ENCODE peak calls at places on chromosomes 3 and 15, in ten cellular contexts. A is suprapubic skin, C is stomach, T is endothelial cell of umbilical vein, F is K562, R is sigmoid colon, W is spleen, H is HCT116, D is HepG2, V is transverse colon. Y is an unnamed sample. For H3K36me3, the result is how much of the 10 kb centered on the place peaks cover.

GRCh38 chr3:122314467-122314866 is 10.6 kb upstream of the CSTA start:
- DNase-seq in W (no peak), V (no peak), D (no peak), C (no peak), T (no peak), F (no peak), R (no peak), H (no peak), A (no peak), Y (no peak)

GRCh38 chr3:52119056-52119455 is 35.2 kb downstream of the POC1A start:
- DNase-seq in V (no peak), C (no peak), T (no peak), H (no peak), R (peak), F (peak), A (no peak), D (no peak), W (peak), Y (no peak)

GRCh38 chr3:195254454-195255175 is 16.3 kb downstream of the XXYLT1 start:
- DNase-seq in W (no peak), T (no peak), F (no peak), D (no peak), H (no peak), V (no peak), A (no peak), C (no peak), R (peak), Y (no peak)

GRCh38 chr3:40054568-40055222 is 245.3 kb downstream of the MYRIP start:
- DNase-seq in D (no peak), R (no peak), T (no peak), V (no peak), A (no peak), W (no peak), F (no peak), H (no peak), C (no peak), Y (no peak)

GRCh38 chr15:100113351-100114075 is 228.3 kb downstream of the ADAMTS17 start:
- DNase-seq in A (no peak), D (no peak), W (peak), F (no peak), C (no peak), R (no peak), V (no peak), H (no peak), T (no peak), Y (no peak)

GRCh38 chr3:37445163-37445562 is 270.8 kb upstream of the LRRFIP2 start:
- DNase-seq in D (no peak), F (no peak), H (no peak), R (no peak), A (no peak), T (no peak), C (no peak), W (no peak), V (no peak), Y (no peak)

GRCh38 chr3:100009285-100010086 is 104.8 kb downstream of the FILIP1L start:
- DNase-seq in A (no peak), W (no peak), R (no peak), D (no peak), V (no peak), T (peak), C (no peak), F (no peak), H (no peak), Y (no peak)

GRCh38 chr3:70249509-70250160 is 62.8 kb downstream of the MDFIC2 start:
- DNase-seq in C (no peak), D (no peak), V (no peak), H (no peak), T (peak), F (no peak), A (no peak), W (no peak), R (no peak), Y (no peak)

GRCh38 chr3:58161435-58162398 is 49.1 kb downstream of the DNASE1L3 start:
- DNase-seq in R (peak), F (peak), D (no peak), V (peak), C (peak), H (peak), A (no peak), W (no peak), T (peak), Y (no peak)

GRCh38 chr15:32649336-32649735 is 7.8 kb downstream of the SCG5 start:
- DNase-seq in R (no peak), T (no peak), F (peak), W (no peak), D (peak), H (no peak), A (no peak), V (no peak), C (no peak), Y (no peak)

GRCh38 chr3:36540898-36541518 is 160.7 kb downstream of the STAC start:
- DNase-seq in H (peak), A (no peak), R (no peak), T (no peak), W (no peak), D (peak), F (no peak), C (no peak), V (no peak), Y (no peak)

GRCh38 chr3:98068824-98069223 is 18.1 kb upstream of the OR5AC2 start:
- DNase-seq in T (no peak), W (no peak), H (peak), C (no peak), R (no peak), F (no peak), A (no peak), V (no peak), D (no peak), Y (no peak)

GRCh38 chr3:126472277-126473006 is 3.2 kb downstream of the ZXDC start:
- DNase-seq in V (peak), C (peak), W (peak), F (peak), R (peak), H (peak), A (no peak), T (peak), D (peak), Y (no peak)

GRCh38 chr3:166527325-166527724 is 690.1 kb upstream of the BCHE start:
- DNase-seq in R (no peak), F (no peak), D (no peak), W (no peak), C (no peak), T (no peak), V (no peak), H (no peak), A (no peak), Y (no peak)

GRCh38 chr3:14627815-14628214 is 23.7 kb upstream of the CCDC174 start:
- DNase-seq in C (no peak), V (no peak), T (no peak), A (no peak), H (no peak), F (no peak), D (no peak), R (no peak), W (no peak), Y (no peak)

GRCh38 chr3:195080571-195081141 is 190.3 kb downstream of the XXYLT1 start:
- DNase-seq in R (no peak), D (peak), A (no peak), F (no peak), T (no peak), H (no peak), W (peak), V (no peak), C (peak), Y (peak)

GRCh38 chr3:61936344-61936937 is 375.1 kb downstream of the PTPRG start:
- DNase-seq in A (no peak), F (peak), D (peak), W (no peak), C (no peak), V (peak), H (no peak), T (peak), R (no peak), Y (no peak)

DNA sequence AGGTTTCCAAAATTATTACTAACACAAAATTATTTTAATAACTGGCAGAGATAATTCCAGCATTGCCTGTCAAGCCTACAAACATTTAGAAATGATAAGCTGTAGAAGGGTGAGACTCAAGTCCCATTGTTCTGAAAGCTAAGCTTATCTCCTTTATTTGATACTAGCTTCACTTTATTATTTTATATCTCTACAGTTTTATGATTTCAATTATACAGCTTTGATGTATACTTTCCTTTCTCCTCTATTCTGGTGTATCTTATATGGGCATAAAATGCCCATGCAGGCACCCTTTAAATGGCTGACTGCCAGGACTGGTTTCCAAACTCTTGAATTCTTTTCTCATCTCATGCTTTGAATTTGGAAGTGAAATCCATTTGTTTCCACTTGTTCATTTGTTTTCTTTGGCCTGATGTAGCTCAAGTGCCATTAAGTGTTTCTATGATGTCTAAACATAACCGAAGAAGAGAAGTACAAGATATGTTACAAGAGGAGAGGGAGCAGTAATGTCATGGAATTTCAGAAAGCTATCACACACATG is 372.1 kb upstream of the ARHGEF26 start:
- DNase-seq in H (no peak), A (no peak), C (no peak), D (no peak), F (no peak), W (no peak), R (no peak), V (peak), T (peak), Y (no peak)
- TF ChIP-seq POLR2AphosphoS5 in H (no peak), A (no peak), C (no peak), D (no peak), F (no peak), W (no peak), R (no peak), V (no peak), T (no peak), Y (no peak)

DNA sequence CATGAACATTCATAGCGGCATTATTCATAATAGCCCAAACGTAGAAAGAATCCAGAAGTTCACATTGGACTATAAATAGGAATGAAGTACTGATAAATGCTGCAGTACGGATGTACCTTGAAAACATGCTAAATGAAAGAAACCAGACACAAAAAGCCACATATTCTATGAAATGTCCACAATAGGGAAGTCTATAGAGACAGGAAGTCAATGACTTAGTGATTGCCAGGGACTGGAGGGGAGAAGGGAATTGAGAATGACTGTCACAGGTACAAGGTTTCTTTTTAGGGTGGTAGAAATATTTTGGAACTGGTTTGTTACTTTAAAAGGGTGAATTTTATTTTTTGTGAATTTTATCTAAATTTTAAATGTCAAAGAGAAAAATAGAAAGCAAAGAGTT is 71.4 kb upstream of the SKOR1 start:
- DNase-seq in D (no peak), T (no peak), R (no peak), A (no peak), V (no peak), W (no peak), C (no peak), F (no peak), H (no peak), Y (no peak)
- TF ChIP-seq CTCF in D (no peak), T (no peak), R (no peak), A (no peak), V (no peak), W (no peak), C (no peak), F (no peak), H (no peak), Y (no peak)

DNA sequence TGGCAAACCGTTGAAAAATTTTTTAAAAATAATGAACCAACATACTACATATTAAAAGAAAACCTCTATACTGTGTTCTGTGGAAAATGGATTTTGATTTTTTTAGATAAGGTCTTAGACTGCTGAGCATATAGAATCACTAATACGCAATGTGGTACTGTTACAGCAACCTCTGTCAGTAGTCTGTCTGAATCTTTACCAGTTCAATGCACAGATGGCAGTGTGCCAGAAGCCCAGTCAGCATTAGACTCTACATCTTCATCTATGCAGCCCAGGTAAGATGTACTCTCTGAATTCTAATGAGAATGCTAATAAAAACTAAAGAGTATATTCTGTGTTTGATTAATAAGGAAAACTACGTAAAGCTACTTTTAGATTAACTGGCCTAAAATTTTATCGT is 31.3 kb upstream of the FAH start:
- DNase-seq in F (no peak), W (no peak), H (no peak), A (no peak), R (no peak), D (no peak), V (no peak), C (no peak), T (no peak), Y (no peak)
- H3K36me3 ChIP-seq in F (under half), W (half or more), H (under half), A (under half), R (under half), D (under half), V (under half), C (under half), T (under half), Y (under half)

GRCh38 chr3:139197251-139197650 is 146.6 kb upstream of the MRPS22 start:
- DNase-seq in A (no peak), H (no peak), T (no peak), W (no peak), R (no peak), D (no peak), V (no peak), F (no peak), C (no peak), Y (no peak)

GRCh38 chr3:139199421-139200010 is 144.3 kb upstream of the MRPS22 start:
- DNase-seq in H (no peak), C (no peak), T (no peak), D (no peak), R (no peak), A (no peak), F (no peak), V (no peak), W (no peak), Y (no peak)

GRCh38 chr3:139201446-139202225 is 142.2 kb upstream of the MRPS22 start:
- DNase-seq in R (no peak), V (no peak), C (no peak), F (no peak), W (no peak), A (no peak), T (no peak), H (no peak), D (no peak), Y (no peak)

GRCh38 chr3:139198929-139199328 is 144.9 kb upstream of the MRPS22 start:
- DNase-seq in D (no peak), V (no peak), W (no peak), R (no peak), A (no peak), F (no peak), T (no peak), H (no peak), C (no peak), Y (no peak)

DNA sequence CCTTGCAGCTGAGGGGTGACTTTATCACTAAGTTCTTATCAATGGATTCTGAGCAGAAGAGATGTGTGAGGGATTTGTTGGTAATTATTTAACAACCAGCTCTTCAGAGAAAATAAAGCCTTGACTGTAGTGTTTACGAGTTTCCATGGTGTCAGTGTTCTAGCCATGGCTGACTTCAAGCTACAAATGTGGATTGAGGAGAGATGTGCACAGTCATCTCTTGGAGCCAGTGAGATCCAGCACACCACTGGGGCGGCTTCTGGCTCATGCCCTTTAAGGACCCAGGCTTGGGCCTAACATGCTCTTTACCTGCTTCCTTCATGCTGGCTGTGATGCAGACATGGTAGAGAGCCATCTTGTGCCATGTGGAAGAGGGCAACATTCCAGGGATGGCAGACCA is 145.6 kb upstream of the MRPS22 start:
- DNase-seq in D (no peak), A (no peak), R (no peak), H (no peak), V (no peak), C (no peak), T (no peak), W (no peak), F (no peak), Y (no peak)
- TF ChIP-seq POLR2AphosphoS5 in D (no peak), A (no peak), R (no peak), H (no peak), V (no peak), C (no peak), T (no peak), W (no peak), F (no peak), Y (no peak)

DNA sequence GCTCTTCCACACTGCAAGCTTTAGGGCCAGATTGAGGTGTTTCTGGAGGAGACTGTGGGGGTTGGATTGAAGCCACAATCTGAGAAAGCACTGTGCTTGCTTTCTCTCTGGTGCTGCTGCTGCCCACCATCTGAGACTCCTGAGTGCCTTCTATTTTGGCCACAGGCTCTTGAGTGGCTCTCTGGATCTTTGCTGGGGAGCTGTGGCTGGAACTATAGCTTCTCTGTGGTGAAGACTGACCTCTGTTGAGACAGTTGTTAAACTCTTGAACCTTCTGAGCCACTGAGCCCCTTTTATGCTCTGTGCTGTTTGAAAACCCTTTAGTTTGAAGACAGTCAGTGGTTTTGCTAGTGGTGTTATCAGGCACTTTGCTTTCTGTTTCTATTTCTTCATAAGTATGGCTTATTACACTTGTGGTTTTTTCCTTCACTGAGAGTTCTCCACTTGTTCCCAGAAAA is 108.7 kb upstream of the TSPAN3 start:
- DNase-seq in H (no peak), T (no peak), C (no peak), R (no peak), F (no peak), W (no peak), A (no peak), D (no peak), V (no peak), Y (no peak)
- TF ChIP-seq CTCF in H (no peak), T (no peak), C (no peak), R (no peak), F (no peak), W (no peak), A (no peak), D (no peak), V (no peak), Y (no peak)

DNA sequence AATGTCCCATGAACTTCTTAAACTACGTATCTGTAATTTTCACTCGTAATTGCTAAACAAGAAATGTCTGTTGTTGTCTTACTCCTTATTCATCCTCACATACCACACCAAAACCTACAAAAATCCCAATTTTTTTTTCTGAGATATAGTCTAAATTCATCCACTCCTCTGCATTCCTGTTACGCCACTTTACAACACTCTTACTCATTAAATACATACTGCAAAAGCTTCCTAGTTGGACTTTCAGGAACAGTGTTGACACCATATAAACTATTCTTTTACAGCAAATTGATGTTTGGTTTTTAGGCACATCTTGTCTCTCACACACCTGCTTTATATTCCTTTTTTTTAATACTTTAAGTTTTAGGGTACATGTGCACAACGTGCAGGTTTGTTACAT is 934.9 kb upstream of the CADM2 start:
- DNase-seq in W (no peak), A (no peak), H (no peak), R (no peak), D (no peak), T (no peak), C (no peak), V (no peak), F (no peak), Y (no peak)
- H3K36me3 ChIP-seq in W (under half), A (under half), H (under half), R (under half), D (under half), T (under half), C (under half), V (under half), F (under half), Y (under half)

GRCh38 chr3:53259427-53260259 is 3.8 kb upstream of the TKT start:
- DNase-seq in H (no peak), F (no peak), C (no peak), T (no peak), R (no peak), D (peak), V (no peak), W (no peak), A (no peak), Y (no peak)

GRCh38 chr3:53257465-53257864 is 1.6 kb upstream of the TKT start:
- DNase-seq in V (no peak), H (no peak), W (peak), T (no peak), R (no peak), A (no peak), D (no peak), F (no peak), C (no peak), Y (no peak)

GRCh38 chr3:53258600-53259426 is 3.0 kb upstream of the TKT start:
- DNase-seq in V (no peak), A (no peak), W (no peak), F (no peak), D (peak), T (no peak), H (no peak), C (no peak), R (no peak), Y (no peak)

GRCh38 chr3:53261712-53262111 is 5.9 kb upstream of the TKT start:
- DNase-seq in F (no peak), T (no peak), H (no peak), A (no peak), V (no peak), W (peak), D (no peak), C (no peak), R (no peak), Y (no peak)

GRCh38 chr3:53260286-53260785 is 4.5 kb upstream of the TKT start:
- DNase-seq in F (no peak), V (no peak), T (no peak), A (no peak), D (no peak), W (no peak), H (no peak), C (no peak), R (no peak), Y (no peak)
- TF ChIP-seq POLR2AphosphoS5 in F (no peak), V (no peak), T (no peak), A (no peak), D (no peak), W (no peak), H (no peak), C (no peak), R (no peak), Y (no peak)